ENCODE peak calls at places on chromosomes 5 and 9, in ten cellular contexts. S is CD8-positive, alpha-beta T cell; V is B cell; C is Right ventricle myocardium inferior; U is aorta; H is body of pancreas; R is left lung; B is right cardiac atrium; A is naive thymus-derived CD8-positive, alpha-beta T cell; Q is SK-N-SH treated with all-trans-retinoic acid at 6 μM for 48 hours. F is an unnamed sample.

GRCh38 chr9:92432350-92432749 is 8.1 kb upstream of the OMD start:
- ATAC-seq in S (no peak), V (no peak), C (no peak), U (no peak), H (no peak), R (no peak), B (no peak), A (no peak), Q (no peak), F (no peak)

GRCh38 chr5:178324481-178325310 is 92.1 kb upstream of the PHYKPL start:
- ATAC-seq in S (no peak), V (peak; percentile 71), C (no peak), U (no peak), H (no peak), R (no peak), B (no peak), A (no peak), Q (no peak), F (no peak)

GRCh38 chr5:148912146-148912545 is 85.7 kb downstream of the ADRB2 start:
- ATAC-seq in S (no peak), V (no peak), C (no peak), U (no peak), H (no peak), R (no peak), B (no peak), A (no peak), Q (no peak), F (no peak)

GRCh38 chr5:168092786-168093185 is 198.7 kb upstream of the WWC1 start:
- ATAC-seq in S (no peak), V (no peak), C (peak; percentile 9), U (no peak), H (no peak), R (no peak), B (no peak), A (no peak), Q (no peak), F (no peak)

GRCh38 chr9:113624721-113625120 is 161.2 kb downstream of the RGS3 start:
- ATAC-seq in S (no peak), V (no peak), C (peak; percentile 52), U (no peak), H (no peak), R (no peak), B (peak; percentile 8), A (no peak), Q (no peak), F (no peak)

GRCh38 chr9:87194471-87194870 is 247.2 kb upstream of the GAS1 start:
- ATAC-seq in S (no peak), V (no peak), C (no peak), U (no peak), H (peak; percentile 52), R (peak; percentile 30), B (no peak), A (no peak), Q (peak; percentile 53), F (no peak)

GRCh38 chr5:149466457-149466972 is 84.7 kb downstream of the CSNK1A1 start:
- ATAC-seq in S (no peak), V (no peak), C (no peak), U (peak; percentile 42), H (no peak), R (peak; percentile 19), B (no peak), A (no peak), Q (peak; percentile 77), F (no peak)

GRCh38 chr5:7745882-7746735 is 104.8 kb downstream of the CFAP90 start:
- ATAC-seq in S (no peak), V (no peak), C (no peak), U (no peak), H (no peak), R (peak; percentile 82), B (no peak), A (no peak), Q (peak; percentile 86), F (no peak)

GRCh38 chr5:143063175-143063970 is 293.2 kb downstream of the ARHGAP26 start:
- ATAC-seq in S (no peak), V (no peak), C (peak; percentile 86), U (peak; percentile 64), H (no peak), R (peak; percentile 47), B (peak; percentile 85), A (no peak), Q (no peak), F (no peak)

GRCh38 chr9:135081264-135081660 is 6.2 kb upstream of the OLFM1 start:
- ATAC-seq in S (no peak), V (no peak), C (no peak), U (no peak), H (no peak), R (no peak), B (no peak), A (no peak), Q (no peak), F (no peak)

GRCh38 chr9:19631181-19631580 is 157.7 kb downstream of the SLC24A2 start:
- ATAC-seq in S (no peak), V (no peak), C (no peak), U (no peak), H (no peak), R (peak; percentile 29), B (no peak), A (no peak), Q (no peak), F (no peak)

GRCh38 chr5:170420809-170421412 is 31.7 kb upstream of the KCNMB1 start:
- ATAC-seq in S (peak; percentile 58), V (peak; percentile 41), C (peak; percentile 71), U (peak; percentile 80), H (peak; percentile 55), R (peak; percentile 90), B (peak; percentile 63), A (peak; percentile 53), Q (peak; percentile 90), F (peak; percentile 63)

GRCh38 chr9:113992994-113993393 is 85.1 kb downstream of the AMBP start:
- ATAC-seq in S (no peak), V (peak; percentile 14), C (no peak), U (no peak), H (no peak), R (peak; percentile 7), B (no peak), A (no peak), Q (peak; percentile 7), F (no peak)

GRCh38 chr5:60357302-60357701 is 342.7 kb downstream of the DEPDC1B start:
- ATAC-seq in S (no peak), V (no peak), C (no peak), U (no peak), H (no peak), R (no peak), B (no peak), A (no peak), Q (peak; percentile 71), F (no peak)

GRCh38 chr9:107862329-107862728 is 372.8 kb upstream of the KLF4 start:
- ATAC-seq in S (no peak), V (no peak), C (no peak), U (no peak), H (no peak), R (peak; percentile 61), B (peak; percentile 51), A (no peak), Q (no peak), F (no peak)

GRCh38 chr9:136031741-136032638 is 63.1 kb downstream of the NACC2 start:
- ATAC-seq in S (no peak), V (no peak), C (no peak), U (no peak), H (no peak), R (no peak), B (peak; percentile 30), A (no peak), Q (no peak), F (no peak)

F was measured in activated CD4-positive, CD25-positive, alpha-beta regulatory T cell treated with anti-CD3 and anti-CD28 coated beads, Interleukin-2, amount 50 U/mL, for 24 hours.